ENCODE peak calls at places on chromosomes 2 and 18, in four cellular contexts. Q, E, O and Y are unnamed samples.

GRCh38 chr2:43407826-43408783 is 181.7 kb upstream of the ZFP36L2 start:
- DNase-seq in Q (peak), E (no peak), O (no peak), Y (no peak)

GRCh38 chr2:146734042-146734715 is 1110.7 kb upstream of the ACVR2A start:
- DNase-seq in Q (peak), E (no peak), O (peak), Y (peak)

GRCh38 chr18:30903566-30903965 is 139.0 kb downstream of the DSC3 start:
- DNase-seq in Q (no peak), E (no peak), O (no peak), Y (no peak)

GRCh38 chr2:235551965-235552364 is 58.1 kb downstream of the AGAP1 start:
- DNase-seq in Q (peak), E (peak), O (peak), Y (peak)

GRCh38 chr2:63257473-63257872 is 206.8 kb downstream of the OTX1 start:
- DNase-seq in Q (no peak), E (no peak), O (no peak), Y (no peak)

GRCh38 chr18:42814618-42815017 is 300.9 kb downstream of the RIT2 start:
- DNase-seq in Q (no peak), E (no peak), O (no peak), Y (no peak)

GRCh38 chr2:101400048-101400447 is 12.7 kb upstream of the CREG2 start:
- DNase-seq in Q (peak), E (no peak), O (no peak), Y (no peak)

GRCh38 chr2:12717191-12717987 is 653 bp downstream of the TRIB2 start:
- DNase-seq in Q (peak), E (no peak), O (peak), Y (peak)

GRCh38 chr2:28661589-28662001 is 90.0 kb upstream of the PPP1CB start:
- DNase-seq in Q (peak), E (no peak), O (no peak), Y (peak)

GRCh38 chr18:8949206-8949605 is 153.3 kb upstream of the NDUFV2 start:
- DNase-seq in Q (peak), E (no peak), O (no peak), Y (no peak)

GRCh38 chr2:3712424-3712823 is 9.0 kb downstream of the DCDC2C start:
- DNase-seq in Q (no peak), E (no peak), O (no peak), Y (no peak)

GRCh38 chr2:17753803-17754663 is at the start of the genes GEN1 and SMC6:
- DNase-seq in Q (peak), E (peak), O (peak), Y (peak)

GRCh38 chr18:63079114-63079513 is 240.5 kb downstream of the BCL2 start:
- DNase-seq in Q (no peak), E (no peak), O (no peak), Y (no peak)

GRCh38 chr2:75238670-75239330 is 39.5 kb upstream of the TACR1 start:
- DNase-seq in Q (peak), E (no peak), O (no peak), Y (peak)

GRCh38 chr2:149527998-149528775 is 59.4 kb downstream of the MMADHC start:
- DNase-seq in Q (no peak), E (no peak), O (no peak), Y (no peak)

GRCh38 chr2:149526689-149527088 is 60.9 kb downstream of the MMADHC start:
- DNase-seq in Q (no peak), E (no peak), O (no peak), Y (no peak)

GRCh38 chr2:149525323-149525722 is 62.3 kb downstream of the MMADHC start:
- DNase-seq in Q (no peak), E (no peak), O (no peak), Y (no peak)
- TF ChIP-seq CEBPB in Q (no peak), E (no peak), O (no peak), Y (no peak)

GRCh38 chr2:161427413-161428239 is 11.5 kb downstream of the TBR1 start:
- DNase-seq in Q (no peak), E (no peak), O (no peak), Y (no peak)

GRCh38 chr2:161424992-161425391 is 8.9 kb downstream of the TBR1 start:
- DNase-seq in Q (no peak), E (no peak), O (no peak), Y (no peak)

GRCh38 chr2:161425966-161426365 is 9.9 kb downstream of the TBR1 start:
- DNase-seq in Q (no peak), E (no peak), O (no peak), Y (no peak)

GRCh38 chr2:161426788-161427412 is 10.8 kb downstream of the TBR1 start:
- DNase-seq in Q (peak), E (no peak), O (no peak), Y (no peak)

GRCh38 chr2:161426416-161426787 is 10.3 kb downstream of the TBR1 start:
- DNase-seq in Q (no peak), E (no peak), O (no peak), Y (no peak)
- TF ChIP-seq CEBPB in Q (no peak), E (no peak), O (no peak), Y (no peak)

GRCh38 chr18:21636769-21637168 is 24.7 kb downstream of the SNRPD1 start:
- DNase-seq in Q (no peak), E (no peak), O (no peak), Y (no peak)
- TF ChIP-seq CEBPB in Q (no peak), E (no peak), O (no peak), Y (no peak)

DNA sequence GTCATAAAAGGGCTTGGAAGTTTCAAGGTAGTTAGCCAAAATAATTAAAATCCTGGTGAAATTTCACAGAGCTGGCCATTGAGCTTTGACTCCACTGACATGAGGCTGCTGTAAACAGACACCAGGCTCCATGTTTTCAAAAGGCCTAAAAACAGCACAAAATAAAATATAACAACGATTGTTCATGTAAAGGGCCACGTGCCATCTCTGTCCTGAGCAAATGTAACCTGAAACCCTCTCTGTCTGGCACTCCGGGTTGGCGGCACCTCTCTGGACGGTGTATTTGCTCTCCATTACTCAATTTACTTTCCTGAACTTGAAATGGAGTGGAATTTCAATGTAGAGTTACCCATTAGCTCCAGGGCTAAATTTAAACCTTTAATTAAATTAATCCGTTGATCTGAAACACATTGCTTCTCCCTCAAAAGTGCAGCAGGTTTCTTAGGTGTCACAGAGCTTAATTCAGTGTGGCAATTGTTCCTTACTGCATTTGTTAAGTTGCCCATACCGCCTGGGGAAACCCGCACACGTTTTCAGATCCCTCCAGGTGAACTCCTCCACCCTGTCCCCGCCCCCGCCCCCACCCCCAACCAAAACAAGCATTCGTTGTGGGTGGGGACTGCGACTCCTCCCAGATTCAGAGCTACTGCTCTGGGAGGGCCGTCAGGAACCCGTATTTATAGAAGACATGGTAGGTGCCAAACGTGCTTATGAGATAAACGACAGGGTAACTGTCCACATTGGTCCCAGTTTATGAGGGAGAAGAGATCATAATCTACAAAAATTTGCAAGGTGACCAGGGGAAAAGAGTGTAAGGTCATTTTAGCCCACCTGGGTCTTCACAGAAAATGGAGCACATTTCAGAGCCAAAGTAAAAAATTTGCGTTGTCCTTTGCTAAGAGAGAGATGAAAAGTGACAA is 1.2 kb upstream of the CABLES1 start:
- DNase-seq in Q (no peak), E (peak), O (peak), Y (peak)
- TF ChIP-seq CEBPB in Q (no peak), E (no peak), O (no peak), Y (peak)

DNA sequence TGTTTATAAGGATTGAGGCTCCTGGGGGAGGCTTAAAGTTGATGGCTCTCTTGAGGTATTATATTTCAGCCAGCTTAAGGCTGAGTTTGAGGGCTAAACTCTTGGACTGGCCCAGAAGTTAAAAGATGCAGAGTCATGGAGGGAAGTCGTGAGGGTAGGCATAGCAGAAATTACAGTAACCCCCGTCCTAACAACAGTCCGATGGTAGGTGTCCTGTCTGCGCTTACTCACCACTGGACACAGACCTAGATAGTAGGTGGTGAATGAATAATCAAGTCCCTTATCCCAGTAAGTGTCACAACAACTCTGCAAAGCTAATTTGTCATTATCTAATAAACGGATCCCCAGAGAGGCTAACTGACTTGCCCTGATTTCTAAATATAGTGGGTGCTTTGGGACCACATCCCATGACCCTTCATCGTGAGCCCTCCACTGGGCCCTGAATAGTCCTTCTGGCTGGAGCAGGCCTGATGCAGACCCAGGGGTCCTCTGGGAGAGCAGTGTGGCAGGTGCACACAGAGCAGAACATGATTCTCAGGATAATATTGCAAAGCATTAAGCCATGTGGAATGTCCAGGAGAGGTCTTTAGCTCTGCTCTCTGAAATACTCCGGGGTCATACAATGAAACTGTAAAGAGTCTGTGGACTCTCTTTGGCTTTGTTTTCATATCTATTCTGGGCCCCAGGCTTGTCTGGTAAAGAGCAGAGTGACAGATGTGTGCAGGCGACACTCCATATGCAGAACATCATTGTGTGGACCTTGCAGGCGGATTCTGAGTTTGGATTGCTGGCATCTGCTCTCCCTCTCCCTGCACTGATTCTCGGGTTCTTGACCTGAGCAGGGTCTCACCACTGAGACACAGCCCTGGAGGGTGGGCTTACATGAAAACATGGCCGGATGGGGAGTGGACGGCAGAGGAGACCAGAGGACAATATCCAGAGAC is 98.1 kb downstream of the RNF144A start:
- DNase-seq in Q (no peak), E (no peak), O (no peak), Y (no peak)
- TF ChIP-seq CEBPB in Q (no peak), E (no peak), O (no peak), Y (no peak)

DNA sequence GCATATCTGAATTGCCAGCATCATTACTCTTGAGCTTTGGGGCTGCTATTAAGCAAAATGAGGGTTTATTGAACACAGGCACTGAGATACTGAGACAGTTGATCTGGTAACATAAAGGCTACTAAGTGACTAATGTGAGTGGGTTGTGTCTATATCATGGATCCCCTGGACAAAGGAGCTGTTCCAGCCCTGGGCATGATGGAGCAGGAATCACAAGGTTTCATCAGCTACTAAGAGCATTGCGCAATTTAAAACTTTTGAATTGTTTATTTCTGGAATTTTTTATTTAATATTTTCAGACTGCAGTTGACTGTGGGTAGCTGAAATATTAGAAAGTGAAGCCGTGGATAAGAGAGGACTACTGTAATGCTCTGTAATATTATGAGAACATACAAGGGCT is 73.5 kb downstream of the MGAT5 start:
- DNase-seq in Q (peak), E (no peak), O (no peak), Y (no peak)
- TF ChIP-seq CEBPB in Q (peak), E (peak), O (peak), Y (peak)

GRCh38 chr18:70373062-70373519 is 84.2 kb downstream of the SOCS6 start:
- DNase-seq in Q (peak), E (no peak), O (no peak), Y (peak)
- TF ChIP-seq CEBPB in Q (peak), E (no peak), O (peak), Y (peak)

GRCh38 chr2:232353096-232353495 is 25.5 kb upstream of the ALPP start:
- DNase-seq in Q (no peak), E (no peak), O (no peak), Y (no peak)

GRCh38 chr2:232353660-232354059 is 24.9 kb upstream of the ALPP start:
- DNase-seq in Q (no peak), E (no peak), O (no peak), Y (no peak)

GRCh38 chr2:232351686-232352510 is 26.7 kb upstream of the ALPP start:
- DNase-seq in Q (no peak), E (no peak), O (no peak), Y (no peak)

GRCh38 chr2:232352511-232353091 is 25.9 kb upstream of the ALPP start:
- DNase-seq in Q (no peak), E (no peak), O (no peak), Y (no peak)

GRCh38 chr2:232354069-232354468 is 24.5 kb upstream of the ALPP start:
- DNase-seq in Q (no peak), E (no peak), O (no peak), Y (no peak)
- TF ChIP-seq CEBPB in Q (no peak), E (no peak), O (no peak), Y (no peak)